ENCODE peak calls at places on chromosome 6, in six cellular contexts. J is AG09309, M is A172, L is T-cell, X is iPS DF 6.9, A is trophoblast cell. E is an unnamed sample.

GRCh38 chr6:43916924-43917877 is 147.2 kb downstream of the VEGFA start:
- DNase-seq in J (peak), M (no peak), L (no peak), X (no peak), A (peak), E (no peak)

GRCh38 chr6:20692023-20692422 is 157.8 kb downstream of the CDKAL1 start:
- DNase-seq in J (no peak), M (no peak), L (no peak), X (no peak), A (no peak), E (no peak)

GRCh38 chr6:3045369-3045768 is 22.9 kb upstream of the RIPK1 start:
- DNase-seq in J (no peak), M (no peak), L (no peak), X (no peak), A (no peak), E (no peak)

GRCh38 chr6:70423189-70424133 is 10.2 kb downstream of the FAM135A start:
- DNase-seq in J (no peak), M (no peak), L (no peak), X (no peak), A (no peak), E (no peak)

GRCh38 chr6:73085362-73085975 is 139.8 kb downstream of the KHDC1L start:
- DNase-seq in J (no peak), M (no peak), L (no peak), X (peak), A (no peak), E (no peak)

GRCh38 chr6:101069191-101069795 is 188.2 kb upstream of the ASCC3 start:
- DNase-seq in J (no peak), M (no peak), L (no peak), X (no peak), A (no peak), E (no peak)

GRCh38 chr6:158686311-158686710 is 36.5 kb downstream of the SYTL3 start:
- DNase-seq in J (no peak), M (no peak), L (no peak), X (no peak), A (no peak), E (no peak)

GRCh38 chr6:106056060-106056737 is 29.9 kb upstream of the PRDM1 start:
- DNase-seq in J (no peak), M (no peak), L (no peak), X (no peak), A (no peak), E (no peak)

GRCh38 chr6:124073021-124073420 is 269.4 kb downstream of the NKAIN2 start:
- DNase-seq in J (no peak), M (peak), L (no peak), X (no peak), A (no peak), E (no peak)